ENCODE peak calls at places on chromosomes 6 and 20, in five cellular contexts. S is stimulated activated CD8-positive, alpha-beta memory T cell treated with anti-CD3 and anti-CD28 coated beads, Interleukin-7, amount 100 ng/mL, for 48 hours; C is effector CD4-positive, alpha-beta T cell; Y is HFF-Myc; G is body of pancreas. L is an unnamed sample.

GRCh38 chr6:160428069-160428430 is 79.9 kb downstream of the SLC22A3 start:
- DNase-seq in G (peak), Y (no peak), S (no peak), C (no peak), L (no peak)

GRCh38 chr6:66897576-66897975 is 1190.5 kb upstream of the EYS start:
- DNase-seq in C (no peak), Y (peak), S (no peak), G (peak), L (no peak)

GRCh38 chr6:31203345-31203979 is 33.0 kb upstream of the POU5F1 start:
- DNase-seq in Y (peak), S (no peak), G (peak), C (peak), L (peak)

GRCh38 chr6:46014054-46014453 is 1.6 kb downstream of the CLIC5 start:
- DNase-seq in G (no peak), Y (no peak), C (no peak), S (no peak), L (no peak)

GRCh38 chr6:159908535-159908934 is 17.7 kb downstream of the MAS1 start:
- DNase-seq in C (no peak), Y (no peak), S (no peak), G (no peak), L (no peak)

GRCh38 chr6:109081516-109081915 is 13.1 kb downstream of the SESN1 start:
- DNase-seq in S (no peak), Y (no peak), G (no peak), C (no peak), L (no peak)

GRCh38 chr20:59850018-59850641 is 83.3 kb downstream of the SYCP2 start:
- DNase-seq in S (no peak), G (no peak), C (no peak), Y (peak), L (no peak)

GRCh38 chr20:15616626-15617025 is 956.6 kb downstream of the KIF16B start:
- DNase-seq in Y (no peak), C (no peak), G (no peak), S (no peak), L (no peak)

GRCh38 chr6:126033696-126034095 is 47.4 kb downstream of the TRMT11 start:
- DNase-seq in Y (peak), C (no peak), S (no peak), G (peak), L (no peak)

GRCh38 chr6:5179917-5180316 is 80.8 kb downstream of the LYRM4 start:
- DNase-seq in C (no peak), Y (no peak), S (no peak), G (no peak), L (no peak)

GRCh38 chr6:41503841-41504525 is 42.2 kb upstream of the FOXP4 start:
- DNase-seq in G (peak), Y (no peak), C (no peak), S (no peak), L (no peak)

L was measured in T-helper 22 cell.